ENCODE peak calls at places on chromosomes 5 and 9, in five cellular contexts. Y is fibroblast of mammary gland, S is adrenal gland, K is lower leg skin, Z is K562. X is an unnamed sample.

GRCh38 chr5:74384851-74385250 is 255.7 kb downstream of the ENC1 start:
- DNase-seq in Y (no peak), S (no peak), K (no peak), Z (no peak), X (peak)

GRCh38 chr5:124193371-124193789 is 553.1 kb downstream of the ZNF608 start:
- DNase-seq in Y (peak), S (peak), K (no peak), Z (no peak), X (no peak)

GRCh38 chr9:100426532-100427365 is at the start of gene MSANTD3:
- DNase-seq in Y (peak), S (peak), K (peak), Z (peak), X (no peak)

GRCh38 chr5:59709346-59709821 is 184.1 kb downstream of the PDE4D start:
- DNase-seq in Y (no peak), S (no peak), K (no peak), Z (no peak), X (no peak)

GRCh38 chr9:133320421-133320881 is 15.5 kb downstream of the SURF6 start:
- DNase-seq in Y (no peak), S (no peak), K (peak), Z (no peak), X (no peak)

GRCh38 chr9:108057421-108058136 is 568.0 kb upstream of the KLF4 start:
- DNase-seq in Y (peak), S (peak), K (no peak), Z (no peak), X (peak)

GRCh38 chr5:94832685-94833084 is 214.2 kb downstream of the SLF1 start:
- DNase-seq in Y (no peak), S (no peak), K (no peak), Z (no peak), X (no peak)

GRCh38 chr9:37309136-37309535 is 113.4 kb upstream of the GRHPR start:
- DNase-seq in Y (peak), S (no peak), K (no peak), Z (peak), X (no peak)

GRCh38 chr5:26847041-26847736 is 191.2 kb downstream of the CDH9 start:
- DNase-seq in Y (no peak), S (no peak), K (no peak), Z (no peak), X (no peak)

GRCh38 chr5:98796197-98796972 is 22.9 kb downstream of the RGMB start:
- DNase-seq in Y (peak), S (peak), K (no peak), Z (peak), X (no peak)

GRCh38 chr9:36327903-36328302 is 69.7 kb upstream of the GNE start:
- DNase-seq in Y (peak), S (no peak), K (no peak), Z (no peak), X (peak)

GRCh38 chr9:136438909-136439549 is 616 bp downstream of the INPP5E start:
- DNase-seq in Y (no peak), S (no peak), K (no peak), Z (peak), X (no peak)

GRCh38 chr9:113536483-113537226 is 73.1 kb downstream of the RGS3 start:
- DNase-seq in Y (peak), S (peak), K (no peak), Z (peak), X (no peak)

GRCh38 chr9:108184941-108185340 is 670.8 kb downstream of the ACTL7B start:
- DNase-seq in Y (peak), S (no peak), K (no peak), Z (no peak), X (peak)

GRCh38 chr9:122367779-122368460 is 2.9 kb upstream of the PTGS1 start:
- DNase-seq in Y (no peak), S (no peak), K (no peak), Z (no peak), X (no peak)

GRCh38 chr5:175796536-175797499 is 74.6 kb upstream of the CPLX2 start:
- DNase-seq in Y (peak), S (peak), K (peak), Z (peak), X (peak)

GRCh38 chr9:105458404-105458803 is 10.6 kb downstream of the FSD1L start:
- DNase-seq in Y (no peak), S (no peak), K (no peak), Z (peak), X (no peak)

GRCh38 chr9:81894891-81895290 is 33.3 kb upstream of the SPATA31D4 start:
- DNase-seq in Y (no peak), S (no peak), K (no peak), Z (no peak), X (no peak)

GRCh38 chr9:4983541-4984165 is 1.4 kb upstream of the JAK2 start:
- DNase-seq in Y (no peak), S (no peak), K (no peak), Z (no peak), X (no peak)

GRCh38 chr5:62354028-62354874 is 48.2 kb downstream of the KIF2A start:
- DNase-seq in Y (peak), S (no peak), K (no peak), Z (peak), X (peak)

GRCh38 chr9:34452568-34452967 is 5.8 kb downstream of the FAM219A start:
- DNase-seq in Y (no peak), S (no peak), K (peak), Z (no peak), X (no peak)

GRCh38 chr5:108707145-108707544 is 40.6 kb upstream of the FER start:
- DNase-seq in Y (no peak), S (no peak), K (no peak), Z (no peak), X (no peak)

GRCh38 chr5:61450880-61451279 is 118.8 kb downstream of the ZSWIM6 start:
- DNase-seq in Y (peak), S (peak), K (no peak), Z (no peak), X (peak)

GRCh38 chr5:16411235-16411634 is 54.4 kb downstream of the ZNF622 start:
- DNase-seq in Y (peak), S (no peak), K (no peak), Z (no peak), X (no peak)

GRCh38 chr5:51377151-51378060 is 5.8 kb upstream of the ISL1 start:
- DNase-seq in Y (no peak), S (peak), K (no peak), Z (no peak), X (no peak)

GRCh38 chr5:39779836-39780235 is 355.1 kb upstream of the DAB2 start:
- DNase-seq in Y (no peak), S (no peak), K (no peak), Z (no peak), X (no peak)

GRCh38 chr9:113876806-113877236 is 712 bp downstream of the ZNF618 start:
- DNase-seq in Y (no peak), S (no peak), K (no peak), Z (no peak), X (no peak)

GRCh38 chr9:32844259-32844658 is 60.9 kb downstream of the TMEM215 start:
- DNase-seq in Y (no peak), S (no peak), K (no peak), Z (no peak), X (no peak)

GRCh38 chr9:32843295-32843694 is 60.0 kb downstream of the TMEM215 start:
- DNase-seq in Y (no peak), S (no peak), K (no peak), Z (no peak), X (no peak)

GRCh38 chr9:32839486-32839885 is 56.1 kb downstream of the TMEM215 start:
- DNase-seq in Y (peak), S (no peak), K (no peak), Z (no peak), X (no peak)

GRCh38 chr9:32839013-32839442 is 55.7 kb downstream of the TMEM215 start:
- DNase-seq in Y (no peak), S (no peak), K (no peak), Z (no peak), X (no peak)

GRCh38 chr9:32841314-32841713 is 58.0 kb downstream of the TMEM215 start:
- DNase-seq in Y (no peak), S (no peak), K (no peak), Z (no peak), X (no peak)
- TF ChIP-seq CTCF in Y (no peak), S (no peak), K (no peak), Z (no peak), X (no peak)

DNA sequence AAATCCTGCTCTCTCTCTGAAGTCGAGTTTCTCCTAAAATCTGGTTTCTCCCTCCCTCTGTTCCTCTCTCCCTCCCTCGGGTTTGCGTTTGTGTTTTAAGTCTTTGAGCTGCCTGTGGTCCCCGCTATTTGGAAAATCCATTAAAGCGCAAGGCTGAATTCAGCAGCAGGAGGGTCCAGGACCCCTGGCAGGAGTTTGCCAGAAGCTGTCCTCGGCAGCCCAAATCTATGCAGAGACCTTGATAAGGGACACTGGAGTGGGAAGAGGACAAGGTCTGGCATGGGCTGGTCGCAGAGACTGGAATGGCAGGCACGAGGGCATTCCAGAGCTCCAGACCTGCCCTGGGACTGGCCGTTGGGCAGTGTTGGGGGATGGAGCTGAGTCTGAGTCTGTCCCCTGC is 1.1 kb downstream of the PDZD2 start:
- DNase-seq in Y (no peak), S (no peak), K (peak), Z (no peak), X (no peak)
- H3K4me3 ChIP-seq in Y (no peak), S (peak), K (no peak), Z (no peak), X (peak)

GRCh38 chr9:93024986-93025630 is 33.4 kb upstream of the SUSD3 start:
- DNase-seq in Y (no peak), S (no peak), K (no peak), Z (no peak), X (no peak)
- TF ChIP-seq CTCF in Y (no peak), S (no peak), K (no peak), Z (no peak), X (no peak)

GRCh38 chr5:32984851-32985250 is 273.7 kb downstream of the NPR3 start:
- DNase-seq in Y (peak), S (no peak), K (no peak), Z (no peak), X (no peak)
- H3K4me3 ChIP-seq in Y (no peak), S (no peak), K (no peak), Z (no peak), X (no peak)

GRCh38 chr9:68640421-68641089 is 64.5 kb upstream of the PIP5K1B start:
- DNase-seq in Y (no peak), S (no peak), K (no peak), Z (no peak), X (no peak)
- TF ChIP-seq CTCF in Y (no peak), S (no peak), K (no peak), Z (no peak), X (no peak)